ENCODE peak calls at places on chromosomes 13 and 19, in six cellular contexts. X is heart left ventricle, O is body of pancreas, B is IMR-90, E is NB4, I is stomach. A is an unnamed sample.

GRCh38 chr19:6216996-6217751 is 62.6 kb downstream of the MLLT1 start:
- DNase-seq in B (peak; percentile 13), X (peak; percentile 29), E (no peak), O (no peak), I (no peak), A (no peak)

GRCh38 chr19:42201489-42202289 is 15.8 kb downstream of the DEDD2 start:
- DNase-seq in B (no peak), E (peak; percentile 88), X (no peak), O (no peak), I (peak; percentile 45), A (peak; percentile 80)

GRCh38 chr13:67023088-67023893 is 206.8 kb downstream of the PCDH9 start:
- DNase-seq in O (no peak), E (peak; percentile 4), I (no peak), X (no peak), B (peak; percentile 82), A (no peak)

GRCh38 chr13:111947026-111947810 is 119.7 kb upstream of the SOX1 start:
- DNase-seq in X (no peak), B (no peak), O (no peak), I (peak; percentile 23), E (no peak), A (peak; percentile 20)

GRCh38 chr19:30598688-30599087 is 226.5 kb downstream of the ZNF536 start:
- DNase-seq in X (no peak), O (no peak), B (no peak), E (no peak), I (no peak), A (no peak)

GRCh38 chr13:31978021-31978420 is 53.6 kb upstream of the FRY start:
- DNase-seq in X (no peak), B (no peak), I (no peak), E (no peak), O (no peak), A (no peak)

GRCh38 chr19:18763674-18764590 is 27.2 kb downstream of the COMP start:
- DNase-seq in I (no peak), O (no peak), X (no peak), B (peak; percentile 27), E (no peak), A (no peak)

GRCh38 chr13:38908574-38908973 is 82.1 kb downstream of the STOML3 start:
- DNase-seq in E (no peak), I (no peak), O (no peak), B (no peak), X (no peak), A (no peak)

GRCh38 chr13:31038834-31039552 is 106.5 kb downstream of the TEX26 start:
- DNase-seq in X (no peak), I (no peak), E (peak; percentile 86), B (peak; percentile 44), O (no peak), A (peak; percentile 42)

GRCh38 chr19:13098291-13099072 is 4.2 kb downstream of the LYL1 start:
- DNase-seq in E (peak; percentile 90), I (no peak), X (no peak), O (no peak), B (no peak), A (peak; percentile 50)

GRCh38 chr19:39197808-39198207 is 1.0 kb downstream of the NCCRP1 start:
- DNase-seq in I (no peak), O (peak; percentile 41), B (no peak), X (no peak), E (no peak), A (no peak)

GRCh38 chr19:35248310-35249145 is at the start of gene LSR:
- DNase-seq in I (peak; percentile 94), E (no peak), B (no peak), O (peak; percentile 95), X (no peak), A (peak; percentile 96)

GRCh38 chr13:61935710-61936109 is 520.1 kb upstream of the PCDH20 start:
- DNase-seq in X (no peak), B (no peak), E (no peak), I (no peak), O (no peak), A (no peak)

GRCh38 chr19:6568010-6568411 is 22.9 kb downstream of the CD70 start:
- DNase-seq in X (no peak), I (no peak), O (no peak), B (no peak), E (no peak), A (no peak)

GRCh38 chr13:93029536-93029935 is 197.1 kb upstream of the GPC6 start:
- DNase-seq in I (no peak), X (no peak), O (no peak), E (no peak), B (peak; percentile 67), A (no peak)

GRCh38 chr19:7832009-7832408 is 2.0 kb downstream of the EVI5L start:
- DNase-seq in O (no peak), B (no peak), X (no peak), E (no peak), I (no peak), A (no peak)

GRCh38 chr13:20711301-20712044 is 8.0 kb downstream of the IL17D start:
- DNase-seq in O (no peak), B (no peak), I (no peak), X (no peak), E (peak; percentile 35), A (no peak)

GRCh38 chr13:35565273-35565672 is 88.8 kb upstream of the MAB21L1 start:
- DNase-seq in B (no peak), X (no peak), O (no peak), I (no peak), E (no peak), A (no peak)

GRCh38 chr19:7326105-7326877 is 22.4 kb upstream of the ARHGEF18 start:
- DNase-seq in O (peak; percentile 47), X (no peak), I (no peak), E (peak; percentile 69), B (no peak), A (peak; percentile 75)

GRCh38 chr19:919157-920050 is 2.3 kb downstream of the KISS1R start:
- DNase-seq in E (no peak), I (no peak), B (no peak), X (no peak), O (no peak), A (peak; percentile 67)

GRCh38 chr13:20168396-20168795 is 7.5 kb upstream of the GJA3 start:
- DNase-seq in B (no peak), O (no peak), X (no peak), I (no peak), E (no peak), A (no peak)

GRCh38 chr19:29785955-29786589 is 25.7 kb upstream of the CCNE1 start:
- DNase-seq in O (no peak), I (no peak), E (peak; percentile 27), B (no peak), X (no peak), A (no peak)

DNA sequence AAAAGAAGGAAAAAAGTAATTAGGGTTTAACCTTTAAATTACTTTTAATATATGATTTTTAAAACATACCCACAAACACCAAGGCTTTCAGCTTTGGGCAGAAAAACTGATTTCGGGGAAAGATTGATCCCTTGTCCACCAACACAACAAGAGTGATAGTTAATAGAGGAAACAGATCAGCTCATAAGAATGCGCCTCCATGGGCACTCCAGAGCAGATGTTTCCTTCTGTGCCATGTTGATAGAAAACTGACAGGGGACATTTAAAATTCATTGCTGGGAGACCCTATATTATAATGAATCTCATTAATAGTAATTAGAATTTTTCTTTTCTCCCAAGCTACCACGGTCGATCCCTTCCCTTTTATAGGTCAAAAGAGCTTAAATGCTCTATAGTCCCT is 431.3 kb downstream of the IRS2 start:
- DNase-seq in E (no peak), X (no peak), O (no peak), I (no peak), B (no peak), A (no peak)
- TF ChIP-seq POLR2A in E (no peak), X (no peak), O (no peak), I (no peak), B (no peak), A (no peak)

DNA sequence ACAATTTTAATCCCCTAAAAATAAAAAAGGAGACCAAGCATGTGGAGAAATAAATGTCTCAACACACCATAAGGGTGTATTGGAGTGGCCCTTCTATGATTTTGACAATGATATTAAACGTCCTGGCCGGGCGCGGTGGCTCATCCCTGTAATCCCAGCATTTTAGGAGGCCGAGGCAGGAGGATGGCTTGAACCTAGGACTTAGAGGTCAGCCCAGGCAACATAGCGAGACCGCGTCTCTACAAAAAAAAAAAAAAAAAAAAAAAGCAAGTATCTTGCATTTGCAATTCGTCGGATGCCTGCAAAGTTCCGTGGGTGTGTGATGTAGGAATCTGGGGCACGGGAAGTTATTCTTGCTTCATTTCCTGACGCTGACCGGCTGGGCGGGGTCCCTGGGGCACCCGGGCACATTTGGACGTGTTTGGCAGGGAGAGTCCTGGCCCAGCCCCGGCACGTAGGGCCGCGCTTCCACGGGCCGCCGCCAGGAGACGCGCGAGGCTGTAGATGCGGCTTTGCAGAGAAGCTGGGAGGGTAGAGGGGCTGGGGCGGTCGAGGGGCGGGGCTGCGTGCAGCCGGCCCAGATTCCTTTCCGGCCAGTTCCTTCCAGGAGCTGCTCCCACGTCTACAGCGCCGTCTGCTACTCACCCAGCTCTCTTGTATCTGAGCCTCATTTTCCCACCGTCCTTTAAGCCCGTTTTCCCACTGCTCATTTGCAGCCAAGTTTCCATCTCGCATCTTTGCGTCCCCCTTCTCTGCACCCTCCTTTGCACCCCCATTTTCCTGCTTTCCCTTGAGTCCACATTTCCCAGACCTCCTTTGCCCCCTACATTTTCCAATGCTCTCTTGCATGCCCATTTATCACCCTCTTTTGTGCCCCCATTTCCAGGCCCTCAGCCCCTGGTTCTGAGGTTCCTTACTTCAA is 2.2 kb upstream of the TSPAN16 start:
- DNase-seq in I (peak; percentile 94), O (peak; percentile 92), X (peak; percentile 96), E (peak; percentile 99), B (peak; percentile 87), A (peak; percentile 78)
- TF ChIP-seq POLR2A in I (no peak), O (no peak), X (peak; percentile 23), E (no peak), B (no peak), A (no peak)

GRCh38 chr13:73369095-73369494 is 310.3 kb downstream of the KLF5 start:
- DNase-seq in B (no peak), E (no peak), O (no peak), I (no peak), X (no peak), A (no peak)

GRCh38 chr13:73366241-73366640 is 307.4 kb downstream of the KLF5 start:
- DNase-seq in X (no peak), B (no peak), O (no peak), I (no peak), E (no peak), A (no peak)

GRCh38 chr13:73368608-73369007 is 309.8 kb downstream of the KLF5 start:
- DNase-seq in I (no peak), O (no peak), X (no peak), E (no peak), B (no peak), A (no peak)

GRCh38 chr13:73370066-73370465 is 311.3 kb downstream of the KLF5 start:
- DNase-seq in I (no peak), B (no peak), E (no peak), O (no peak), X (no peak), A (no peak)

DNA sequence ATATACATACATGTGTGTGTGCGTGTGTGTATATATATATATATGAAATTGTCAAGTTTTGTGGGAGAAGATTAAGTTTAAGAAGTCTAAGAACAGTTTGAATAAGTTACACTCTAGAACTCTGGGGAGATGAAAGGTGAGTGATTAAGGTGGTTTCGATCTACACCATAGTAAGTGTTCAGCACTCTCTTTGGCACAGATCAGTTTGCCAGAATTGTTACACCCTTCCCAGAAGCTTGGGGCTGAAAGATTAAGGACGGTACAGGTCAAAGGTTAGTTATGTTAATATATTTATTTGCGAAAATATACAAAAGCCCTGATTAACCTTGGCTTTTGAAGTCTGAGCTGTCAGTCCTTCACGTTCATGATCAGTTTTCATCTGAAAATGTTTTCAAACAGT is 309.1 kb downstream of the KLF5 start:
- DNase-seq in X (no peak), O (no peak), I (no peak), B (no peak), E (no peak), A (no peak)
- TF ChIP-seq POLR2A in X (no peak), O (no peak), I (no peak), B (no peak), E (no peak), A (no peak)

GRCh38 chr19:48635263-48635965 is 1.8 kb downstream of the DBP start:
- DNase-seq in B (no peak), X (peak; percentile 72), E (peak; percentile 95), I (peak; percentile 75), O (peak; percentile 73), A (peak; percentile 83)
- TF ChIP-seq POLR2A in B (no peak), X (peak; percentile 47), E (no peak), I (no peak), O (peak; percentile 23), A (no peak)